ENCODE peak calls at places on chromosome 7, in eight cellular contexts. Z is NCI-H1105 treated with DMSO at 0.1 percent for 48 hours; O is fibroblast of the aortic adventitia; B is H54; N is AG08395; C is glutamatergic neuron; M is left ventricle myocardium inferior; J is stimulated activated CD8-positive, alpha-beta memory T cell treated with anti-CD3 and anti-CD28 coated beads, Interleukin-4, amount 100 ng/mL, for 24 hours. U is an unnamed sample.

GRCh38 chr7:47647213-47647985 is 65.5 kb upstream of the TNS3 start:
- DNase-seq in Z (no peak), O (no peak), B (no peak), N (no peak), C (no peak), M (no peak), J (no peak), U (no peak)

GRCh38 chr7:1845536-1846311 is 175.6 kb downstream of the ELFN1 start:
- DNase-seq in Z (no peak), O (no peak), B (no peak), N (no peak), C (peak; percentile 22), M (peak; percentile 7), J (no peak), U (peak; percentile 55)

GRCh38 chr7:15643000-15643705 is 43.3 kb downstream of the MEOX2 start:
- DNase-seq in Z (no peak), O (no peak), B (no peak), N (no peak), C (no peak), M (no peak), J (no peak), U (no peak)

GRCh38 chr7:127578036-127578684 is 7.2 kb downstream of the GCC1 start:
- DNase-seq in Z (peak; percentile 24), O (peak; percentile 58), B (no peak), N (peak; percentile 19), C (no peak), M (no peak), J (no peak), U (no peak)

GRCh38 chr7:127930341-127931328 is 100.6 kb downstream of the LRRC4 start:
- DNase-seq in Z (no peak), O (no peak), B (no peak), N (no peak), C (no peak), M (no peak), J (no peak), U (no peak)

GRCh38 chr7:51647931-51648351 is 331.3 kb upstream of the COBL start:
- DNase-seq in Z (peak; percentile 32), O (no peak), B (no peak), N (no peak), C (no peak), M (no peak), J (no peak), U (no peak)

GRCh38 chr7:38681882-38682281 is 50.7 kb upstream of the AMPH start:
- DNase-seq in Z (peak; percentile 56), O (peak; percentile 77), B (no peak), N (no peak), C (no peak), M (no peak), J (no peak), U (no peak)

GRCh38 chr7:69374036-69374420 is 224.2 kb upstream of the AUTS2 start:
- DNase-seq in Z (no peak), O (peak; percentile 56), B (no peak), N (peak; percentile 17), C (no peak), M (no peak), J (no peak), U (no peak)

GRCh38 chr7:102320601-102321350 is 34.1 kb downstream of the SH2B2 start:
- DNase-seq in Z (no peak), O (no peak), B (no peak), N (peak; percentile 1), C (no peak), M (no peak), J (no peak), U (no peak)

GRCh38 chr7:38630720-38631673 is at the start of gene AMPH:
- DNase-seq in Z (peak; percentile 73), O (peak; percentile 11), B (peak; percentile 30), N (peak; percentile 67), C (peak; percentile 84), M (peak; percentile 75), J (peak; percentile 5), U (no peak)

GRCh38 chr7:94510582-94511456 is 1.2 kb downstream of the CASD1 start:
- DNase-seq in Z (peak; percentile 63), O (peak; percentile 22), B (peak; percentile 40), N (peak; percentile 41), C (peak; percentile 59), M (no peak), J (peak; percentile 7), U (peak; percentile 73)

GRCh38 chr7:24378871-24379608 is 95.0 kb downstream of the NPY start:
- DNase-seq in Z (no peak), O (peak; percentile 23), B (peak; percentile 77), N (no peak), C (no peak), M (no peak), J (no peak), U (peak; percentile 68)

GRCh38 chr7:34751725-34752643 is 94.0 kb downstream of the NPSR1 start:
- DNase-seq in Z (no peak), O (no peak), B (no peak), N (no peak), C (no peak), M (no peak), J (no peak), U (no peak)

GRCh38 chr7:3193721-3194120 is 107.3 kb upstream of the SDK1 start:
- DNase-seq in Z (no peak), O (no peak), B (no peak), N (no peak), C (no peak), M (no peak), J (no peak), U (no peak)

GRCh38 chr7:16743207-16743606 is 10.3 kb upstream of the TSPAN13 start:
- DNase-seq in Z (no peak), O (peak; percentile 31), B (no peak), N (no peak), C (no peak), M (no peak), J (no peak), U (no peak)

GRCh38 chr7:132580717-132581285 is 4.5 kb upstream of the PLXNA4 start:
- DNase-seq in Z (peak; percentile 82), O (peak; percentile 85), B (peak; percentile 50), N (peak; percentile 66), C (peak; percentile 78), M (peak; percentile 64), J (peak; percentile 45), U (no peak)

GRCh38 chr7:77917500-77918262 is 119.1 kb downstream of the PHTF2 start:
- DNase-seq in Z (peak; percentile 68), O (no peak), B (no peak), N (no peak), C (no peak), M (no peak), J (no peak), U (no peak)

GRCh38 chr7:66696774-66697191 is 43.8 kb upstream of the RABGEF1 start:
- DNase-seq in Z (peak; percentile 5), O (peak; percentile 39), B (no peak), N (peak; percentile 52), C (peak; percentile 73), M (peak; percentile 22), J (no peak), U (no peak)

GRCh38 chr7:22435720-22436119 is 64.3 kb downstream of the STEAP1B start:
- DNase-seq in Z (no peak), O (no peak), B (no peak), N (no peak), C (no peak), M (no peak), J (no peak), U (no peak)

GRCh38 chr7:137018468-137018867 is 150.0 kb downstream of the CHRM2 start:
- DNase-seq in Z (no peak), O (no peak), B (no peak), N (no peak), C (no peak), M (no peak), J (no peak), U (no peak)

GRCh38 chr7:137421389-137421788 is 77.9 kb upstream of the PTN start:
- DNase-seq in Z (no peak), O (peak; percentile 44), B (no peak), N (no peak), C (no peak), M (no peak), J (no peak), U (no peak)

GRCh38 chr7:138934861-138935260 is 46.3 kb downstream of the KIAA1549 start:
- DNase-seq in Z (no peak), O (peak; percentile 68), B (no peak), N (peak; percentile 45), C (no peak), M (no peak), J (no peak), U (no peak)

GRCh38 chr7:30921540-30921930 is 9.9 kb downstream of the AQP1 start:
- DNase-seq in Z (no peak), O (no peak), B (no peak), N (no peak), C (peak; percentile 4), M (peak; percentile 13), J (no peak), U (peak; percentile 44)

GRCh38 chr7:78968951-78969350 is 484.5 kb downstream of the MAGI2 start:
- DNase-seq in Z (no peak), O (no peak), B (no peak), N (no peak), C (peak; percentile 19), M (no peak), J (no peak), U (no peak)

GRCh38 chr7:121960678-121961461 is 87.9 kb downstream of the PTPRZ1 start:
- DNase-seq in Z (no peak), O (peak; percentile 78), B (peak; percentile 54), N (peak; percentile 80), C (no peak), M (no peak), J (no peak), U (no peak)

GRCh38 chr7:99050971-99051370 is 92.9 kb downstream of the SMURF1 start:
- DNase-seq in Z (no peak), O (peak; percentile 24), B (no peak), N (no peak), C (no peak), M (no peak), J (no peak), U (no peak)

U was measured in upper lobe of right lung.